ENCODE peak calls at places on chromosomes 1 and 21, in seven cellular contexts. Z is IMR-90, Y is neuronal stem cell, G is mesenchymal stem cell, S is mesendoderm, O is trophoblast cell, N is H1. V is an unnamed sample.
A peak's percentile ranks its signal among the peaks of the same experiment; 100 is the strongest.

GRCh38 chr1:86753700-86754099 is 49.3 kb downstream of the SH3GLB1 start:
- DNase-seq in S (peak; percentile 65), Z (peak; percentile 10), Y (no peak), O (no peak), N (no peak), G (no peak), V (no peak)

GRCh38 chr21:17348849-17349248 is 164.0 kb upstream of the CXADR start:
- DNase-seq in O (no peak), N (no peak), S (no peak), Y (no peak), G (no peak), Z (no peak), V (no peak)

GRCh38 chr1:171222961-171223360 is 25.3 kb upstream of the FMO1 start:
- DNase-seq in Z (no peak), N (no peak), S (peak; percentile 64), G (no peak), O (peak; percentile 86), Y (no peak), V (peak; percentile 47)

GRCh38 chr21:43188712-43189151 is 19.9 kb downstream of the CRYAA start:
- DNase-seq in S (no peak), O (no peak), Y (no peak), G (no peak), Z (no peak), N (no peak), V (no peak)

GRCh38 chr1:179090923-179091322 is 9.1 kb downstream of the TOR3A start:
- DNase-seq in S (no peak), Z (no peak), G (no peak), Y (no peak), N (no peak), O (no peak), V (no peak)

GRCh38 chr21:29481081-29481480 is 182.4 kb downstream of the BACH1 start:
- DNase-seq in G (no peak), Y (no peak), S (no peak), N (no peak), O (no peak), Z (no peak), V (no peak)

GRCh38 chr1:206946261-206946660 is at the start of gene PIGR:
- DNase-seq in S (no peak), Y (no peak), G (no peak), O (no peak), Z (no peak), N (no peak), V (no peak)

GRCh38 chr1:224507771-224508523 is 73.3 kb upstream of the WDR26 start:
- DNase-seq in O (no peak), G (no peak), N (no peak), S (no peak), Y (no peak), Z (no peak), V (no peak)

GRCh38 chr1:227937031-227937430 is 10.7 kb downstream of the WNT9A start:
- DNase-seq in O (no peak), S (no peak), N (no peak), G (no peak), Z (no peak), Y (no peak), V (no peak)

GRCh38 chr1:43622471-43622870 is 27.5 kb upstream of the KDM4A start:
- DNase-seq in Y (no peak), G (no peak), N (no peak), S (no peak), O (no peak), Z (peak; percentile 50), V (no peak)

GRCh38 chr1:200275415-200275814 is 134.4 kb downstream of the ZNF281 start:
- DNase-seq in O (no peak), N (no peak), S (peak; percentile 71), Z (no peak), G (peak; percentile 5), Y (no peak), V (no peak)

GRCh38 chr1:230012742-230013141 is 54.3 kb upstream of the GALNT2 start:
- DNase-seq in N (no peak), G (no peak), O (no peak), Z (no peak), Y (no peak), S (no peak), V (no peak)

GRCh38 chr1:230009611-230010313 is 57.3 kb upstream of the GALNT2 start:
- DNase-seq in S (no peak), Y (no peak), N (no peak), Z (no peak), O (no peak), G (no peak), V (no peak)

GRCh38 chr1:230012093-230012393 is 55.0 kb upstream of the GALNT2 start:
- DNase-seq in G (no peak), N (no peak), S (no peak), Z (no peak), O (no peak), Y (no peak), V (no peak)

GRCh38 chr1:230011333-230012092 is 55.5 kb upstream of the GALNT2 start:
- DNase-seq in Y (no peak), N (no peak), O (no peak), G (no peak), S (no peak), Z (no peak), V (no peak)

DNA sequence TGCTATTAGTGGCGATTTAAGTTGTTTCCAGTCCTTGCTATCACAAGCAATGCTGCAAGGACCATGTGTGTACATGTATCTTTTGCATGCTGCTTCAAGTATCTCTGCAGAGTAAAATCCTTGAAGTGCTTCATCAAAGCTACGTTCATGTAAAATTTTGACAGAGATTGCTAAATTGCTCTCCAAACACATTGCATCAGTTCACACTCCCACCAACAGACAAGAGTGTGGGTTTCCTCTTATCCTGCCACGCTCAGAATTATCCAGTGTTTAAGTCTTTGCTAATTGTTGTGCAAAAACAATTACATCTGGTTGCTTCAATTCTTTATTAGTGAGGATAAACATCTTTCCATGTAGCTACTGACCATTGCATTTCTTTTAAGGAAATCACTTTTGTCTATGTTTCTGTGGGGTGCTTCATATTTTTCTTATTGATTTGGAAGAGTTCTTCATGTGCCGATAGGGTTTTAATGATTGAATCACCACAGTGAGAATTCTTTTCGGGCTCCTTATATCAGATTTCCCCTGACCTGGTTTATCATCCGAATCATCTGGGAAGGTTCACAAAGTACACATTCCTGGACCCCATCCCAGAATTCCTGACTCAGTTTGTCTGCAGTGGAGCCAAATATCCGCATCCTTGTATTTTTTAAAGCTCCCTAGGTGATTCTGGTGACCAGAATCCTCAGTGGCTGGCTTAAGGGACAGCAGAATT is 56.3 kb upstream of the GALNT2 start:
- DNase-seq in S (no peak), Z (no peak), N (no peak), Y (no peak), G (no peak), O (no peak), V (no peak)
- H2AK5ac ChIP-seq in S (no peak overlapping the region), Z (no peak overlapping the region), N (no peak overlapping the region), Y (no peak overlapping the region), G (no peak overlapping the region), O (no peak overlapping the region), V (no peak overlapping the region)

DNA sequence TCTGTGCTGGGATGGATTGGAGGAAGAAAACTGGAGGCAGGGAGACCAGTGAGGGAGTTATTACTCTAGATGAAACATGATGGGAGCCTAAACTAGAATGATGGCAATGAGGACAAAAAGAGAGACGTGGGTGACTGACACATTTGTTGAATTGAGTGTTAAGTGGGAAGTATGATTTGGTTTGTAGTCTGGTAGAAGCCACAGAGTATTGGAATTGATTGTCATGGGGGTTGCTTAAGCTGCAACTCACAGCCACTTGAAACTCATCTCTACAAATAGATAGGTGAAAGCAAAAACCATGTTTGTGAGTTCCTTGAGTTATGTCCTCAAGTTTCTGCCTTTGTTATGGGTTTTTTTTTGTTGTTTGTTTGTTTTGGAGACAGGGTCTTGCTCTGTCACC is 28.4 kb downstream of the FABP3 start:
- DNase-seq in O (no peak), G (no peak), Z (no peak), S (no peak), N (no peak), Y (no peak), V (no peak)
- H3K9ac ChIP-seq in O (no peak overlapping the region), G (no peak overlapping the region), Z (no peak overlapping the region), S (no peak overlapping the region), N (no peak overlapping the region), Y (no peak overlapping the region), V (no peak overlapping the region)

GRCh38 chr1:78630600-78630999 is 10.4 kb downstream of the IFI44L start:
- DNase-seq in G (no peak), S (no peak), Y (no peak), Z (no peak), N (no peak), O (no peak), V (no peak)

GRCh38 chr1:78622548-78622947 is 2.3 kb downstream of the IFI44L start:
- DNase-seq in O (no peak), N (no peak), Y (no peak), S (no peak), Z (no peak), G (no peak), V (no peak)

GRCh38 chr1:78624035-78624434 is 3.8 kb downstream of the IFI44L start:
- DNase-seq in G (no peak), N (no peak), Z (no peak), Y (no peak), O (no peak), S (no peak), V (no peak)

GRCh38 chr1:78633209-78633608 is 13.0 kb downstream of the IFI44L start:
- DNase-seq in G (no peak), Y (no peak), O (no peak), N (no peak), S (no peak), Z (no peak), V (no peak)

GRCh38 chr1:78627321-78627720 is 7.1 kb downstream of the IFI44L start:
- DNase-seq in G (no peak), Y (no peak), S (no peak), O (no peak), N (no peak), Z (peak; percentile 58), V (no peak)
- H2AK5ac ChIP-seq in G (no peak overlapping the region), Y (no peak overlapping the region), S (no peak overlapping the region), O (no peak overlapping the region), N (no peak overlapping the region), Z (no peak overlapping the region), V (no peak overlapping the region)

GRCh38 chr1:77550135-77550534 is 132.3 kb downstream of the ZZZ3 start:
- DNase-seq in N (no peak), S (no peak), G (no peak), Z (no peak), O (no peak), Y (no peak), V (no peak)

GRCh38 chr1:77544845-77545244 is 137.6 kb downstream of the ZZZ3 start:
- DNase-seq in N (no peak), G (no peak), O (peak; percentile 96), S (no peak), Y (no peak), Z (no peak), V (no peak)

GRCh38 chr1:77546890-77547289 is 135.6 kb downstream of the ZZZ3 start:
- DNase-seq in N (no peak), Y (no peak), O (no peak), Z (no peak), S (no peak), G (no peak), V (no peak)

GRCh38 chr1:77545970-77546369 is 136.5 kb downstream of the ZZZ3 start:
- DNase-seq in Y (no peak), O (no peak), S (no peak), Z (peak; percentile 54), G (peak; percentile 72), N (no peak), V (no peak)

DNA sequence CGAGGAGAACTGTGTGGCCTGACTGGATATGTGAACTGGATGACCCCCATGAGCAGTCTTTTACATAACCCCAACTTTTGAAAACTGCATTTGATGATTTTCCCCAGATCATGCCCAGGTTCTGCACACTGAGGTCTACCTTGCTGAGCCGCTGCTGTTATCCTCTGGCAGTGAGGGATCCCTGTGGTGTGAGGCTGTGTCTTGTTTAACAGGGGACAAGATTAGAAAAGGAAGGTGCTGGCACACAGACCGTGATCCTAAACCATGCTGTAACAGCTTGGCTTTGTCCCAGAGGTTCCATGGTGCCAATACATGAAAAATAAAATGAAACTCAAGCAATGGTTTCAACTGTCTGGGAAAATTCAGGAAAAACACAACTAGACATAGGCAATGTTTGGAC is 134.2 kb downstream of the ZZZ3 start:
- DNase-seq in G (no peak), Y (no peak), Z (no peak), S (no peak), N (no peak), O (no peak), V (no peak)
- H3K9ac ChIP-seq in G (no peak overlapping the region), Y (no peak overlapping the region), Z (no peak overlapping the region), S (no peak overlapping the region), N (no peak overlapping the region), O (no peak overlapping the region), V (no peak overlapping the region)

V was measured in H9.